ENCODE peak calls at places on chromosome 16, in ten cellular contexts. J, P, U, W, I, C, S, Y, R and V are unnamed samples.

GRCh38 chr16:85927326-85927725 is 28.4 kb downstream of the IRF8 start:
- DNase-seq in J (no peak), C (no peak), Y (no peak), R (no peak), U (no peak), P (no peak), S (no peak), W (no peak), I (no peak), V (no peak)

GRCh38 chr16:17510532-17510931 is 39.8 kb upstream of the XYLT1 start:
- DNase-seq in Y (no peak), C (no peak), P (no peak), U (no peak), J (no peak), S (no peak), R (no peak), W (no peak), I (no peak), V (no peak)

GRCh38 chr16:50692999-50693781 is at the start of gene NOD2:
- DNase-seq in Y (no peak), J (no peak), P (no peak), W (peak), I (no peak), C (no peak), U (peak), S (no peak), R (no peak), V (peak)

GRCh38 chr16:24525970-24526559 is 13.3 kb upstream of the RBBP6 start:
- DNase-seq in I (no peak), R (peak), C (no peak), U (no peak), Y (no peak), P (no peak), W (no peak), J (no peak), S (peak), V (peak)

GRCh38 chr16:68893710-68894705 is 50.7 kb downstream of the TANGO6 start:
- DNase-seq in P (no peak), S (peak), Y (no peak), C (no peak), R (peak), I (no peak), W (no peak), U (no peak), J (peak), V (no peak)

GRCh38 chr16:57209780-57210179 is 23.7 kb downstream of the RSPRY1 start:
- DNase-seq in J (no peak), W (no peak), R (no peak), U (no peak), Y (no peak), P (no peak), C (no peak), S (no peak), I (no peak), V (no peak)

GRCh38 chr16:70701036-70701435 is 15.2 kb upstream of the MTSS2 start:
- DNase-seq in J (no peak), S (no peak), I (no peak), Y (no peak), R (no peak), W (no peak), C (no peak), P (no peak), U (no peak), V (no peak)

GRCh38 chr16:56107944-56108583 is 83.2 kb upstream of the GNAO1 start:
- DNase-seq in P (no peak), S (no peak), U (no peak), W (no peak), I (no peak), R (no peak), Y (no peak), J (no peak), C (peak), V (no peak)

GRCh38 chr16:69930117-69930776 is 20.9 kb upstream of the CLEC18A start:
- DNase-seq in I (no peak), P (no peak), W (no peak), C (no peak), S (peak), J (peak), R (peak), Y (no peak), U (peak), V (peak)

GRCh38 chr16:49737541-49737940 is 118.4 kb downstream of the ZNF423 start:
- DNase-seq in P (no peak), S (no peak), Y (no peak), C (no peak), R (no peak), J (no peak), W (no peak), U (no peak), I (no peak), V (no peak)

GRCh38 chr16:79845006-79845733 is 244.6 kb upstream of the MAF start:
- DNase-seq in I (peak), J (no peak), U (no peak), Y (no peak), S (no peak), W (no peak), P (no peak), R (no peak), C (no peak), V (no peak)

GRCh38 chr16:58511933-58512815 is 3.1 kb upstream of the SETD6 start:
- DNase-seq in J (peak), U (peak), S (peak), Y (peak), W (peak), I (no peak), R (peak), P (peak), C (peak), V (peak)

GRCh38 chr16:9821331-9821730 is 360.9 kb downstream of the GRIN2A start:
- DNase-seq in W (no peak), P (no peak), I (no peak), S (no peak), R (no peak), U (no peak), J (no peak), Y (no peak), C (no peak), V (no peak)

GRCh38 chr16:60259956-60260355 is 1525.8 kb upstream of the GOT2 start:
- DNase-seq in C (no peak), S (no peak), P (no peak), W (no peak), Y (no peak), R (no peak), J (no peak), U (no peak), I (no peak), V (no peak)

GRCh38 chr16:15950167-15950854 is 895 bp downstream of the ABCC1 start:
- DNase-seq in W (no peak), P (peak), U (peak), Y (no peak), I (no peak), C (no peak), J (peak), S (no peak), R (peak), V (peak)

DNA sequence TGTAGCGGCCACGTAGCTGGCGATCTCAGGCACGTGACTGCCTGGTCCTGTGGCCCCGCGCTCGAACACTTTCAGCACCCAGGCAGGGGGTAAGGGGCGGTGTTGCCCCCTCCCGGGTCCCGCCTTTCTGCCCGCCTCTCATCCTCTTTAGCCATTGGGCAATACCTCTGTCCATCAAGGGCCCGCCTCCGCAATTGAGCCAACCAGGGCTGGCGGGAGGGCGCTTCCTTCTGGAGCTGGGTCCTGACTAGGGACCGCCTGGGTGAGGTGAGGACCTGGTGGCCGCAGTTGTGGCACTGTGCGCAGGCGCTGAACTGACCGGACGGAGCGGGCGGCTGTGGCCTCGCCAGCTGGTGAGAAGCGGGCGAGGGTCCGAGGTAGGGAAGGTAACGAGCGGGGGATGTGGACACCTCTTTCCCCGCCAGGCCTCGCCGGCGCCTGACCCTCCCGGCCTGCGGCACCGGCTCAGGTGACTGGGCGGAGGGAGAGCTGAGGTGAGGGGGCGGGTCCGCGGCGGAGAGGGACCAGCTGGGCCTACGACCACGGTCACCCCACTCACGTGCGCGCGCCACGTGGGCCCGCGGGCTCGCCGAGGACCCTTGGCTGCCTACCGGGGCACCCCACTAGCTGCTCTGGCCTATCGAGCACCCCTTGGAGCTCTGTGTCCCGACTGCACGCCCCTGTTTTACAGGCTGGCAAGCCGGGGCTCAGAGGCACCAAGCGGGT is at the start of gene PDP2:
- DNase-seq in R (peak), S (peak), W (peak), Y (peak), C (peak), P (peak), U (peak), J (peak), I (peak), V (peak)
- TF ChIP-seq POLR2A in R (peak), S (no peak), W (peak), Y (peak), C (no peak), P (peak), U (peak), J (peak), I (peak), V (no peak)

GRCh38 chr16:1907226-1907849 is 10.9 kb downstream of the HS3ST6 start:
- DNase-seq in S (no peak), W (no peak), U (no peak), C (no peak), J (no peak), R (no peak), Y (no peak), I (no peak), P (no peak), V (no peak)

GRCh38 chr16:1908983-1909382 is 9.2 kb downstream of the HS3ST6 start:
- DNase-seq in W (no peak), R (no peak), P (no peak), C (no peak), J (no peak), U (no peak), S (no peak), Y (no peak), I (no peak), V (no peak)

GRCh38 chr16:1906846-1907165 is 11.4 kb downstream of the HS3ST6 start:
- DNase-seq in U (no peak), C (no peak), P (no peak), Y (no peak), W (no peak), J (no peak), R (no peak), S (no peak), I (no peak), V (no peak)

GRCh38 chr16:1909661-1910231 is 8.5 kb downstream of the HS3ST6 start:
- DNase-seq in U (peak), J (peak), P (no peak), W (no peak), S (no peak), I (no peak), Y (no peak), R (no peak), C (no peak), V (no peak)

DNA sequence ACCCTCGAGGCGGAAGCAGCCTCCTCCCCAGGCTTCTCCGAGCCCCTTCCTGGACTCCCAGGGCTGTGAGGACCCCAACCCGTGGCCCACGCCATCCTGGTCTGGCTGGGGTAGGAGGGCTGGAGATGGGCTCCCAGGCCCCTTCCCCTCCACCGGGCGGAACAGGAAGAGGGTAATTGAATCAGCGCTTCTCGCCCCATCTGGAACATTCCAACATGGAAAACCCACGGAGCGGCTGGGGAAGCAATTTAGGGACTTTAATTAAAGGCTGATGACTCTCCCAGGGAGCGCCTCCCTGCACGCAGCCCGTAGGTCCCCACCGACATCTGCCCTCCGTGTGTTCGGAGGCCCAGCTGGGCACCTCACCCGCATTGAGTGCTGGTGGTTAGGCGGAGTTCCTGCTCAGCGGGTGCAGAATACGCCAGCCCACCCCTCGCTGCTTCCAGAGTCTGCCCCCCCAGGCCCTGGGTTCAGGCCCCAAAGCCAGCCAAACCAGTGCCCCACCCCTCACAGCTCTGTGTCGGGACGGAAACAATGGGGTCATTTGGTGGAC is 10.1 kb downstream of the HS3ST6 start:
- DNase-seq in W (no peak), I (no peak), P (no peak), Y (no peak), C (no peak), R (no peak), J (no peak), S (no peak), U (no peak), V (no peak)
- TF ChIP-seq EP300 in W (no peak), I (no peak), P (no peak), Y (no peak), C (no peak), R (no peak), J (no peak), S (no peak), U (no peak), V (no peak)

DNA sequence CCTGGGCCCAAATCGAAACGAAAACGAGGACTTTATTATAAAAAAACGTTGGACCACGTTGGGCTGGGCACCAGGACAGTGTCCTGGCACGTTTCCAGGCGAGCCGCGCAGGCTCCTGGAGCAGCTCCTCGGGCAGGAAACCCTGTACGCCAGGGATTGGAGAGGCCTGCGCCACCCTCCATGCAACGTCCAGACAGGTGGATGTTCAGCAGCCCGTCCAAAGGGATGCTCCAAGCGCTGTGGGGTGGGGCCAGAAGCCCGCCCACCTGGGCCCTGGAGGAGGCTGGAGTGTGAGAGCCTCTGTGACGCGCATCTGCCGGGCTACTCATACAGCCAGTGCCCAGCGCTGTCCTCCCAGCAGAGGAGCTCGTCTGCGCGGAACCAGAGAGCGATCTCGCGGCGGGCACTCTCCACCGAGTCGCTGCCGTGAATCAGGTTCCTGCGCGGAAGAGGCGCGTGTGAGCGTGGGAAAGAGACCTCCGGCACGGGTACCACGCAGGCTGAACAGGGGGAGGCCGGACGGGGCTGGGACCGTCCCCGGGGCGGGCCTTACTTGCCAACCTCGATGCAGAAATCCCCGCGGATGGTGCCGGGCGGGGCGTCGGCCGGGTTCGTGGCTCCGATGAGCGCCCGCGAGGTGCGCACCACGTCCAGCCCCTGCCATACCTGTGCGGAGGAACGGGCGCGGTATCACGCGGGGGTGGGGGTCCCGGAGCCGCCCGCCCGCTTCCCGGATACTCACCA is 843 bp downstream of the NME3 start:
- DNase-seq in Y (no peak), U (peak), J (peak), I (no peak), S (no peak), C (no peak), P (peak), W (peak), R (no peak), V (peak)
- TF ChIP-seq POLR2AphosphoS5 in Y (peak), U (no peak), J (peak), I (peak), S (no peak), C (peak), P (peak), W (no peak), R (no peak), V (peak)

GRCh38 chr16:87854053-87854906 is 15.0 kb downstream of the SLC7A5 start:
- DNase-seq in J (peak), U (peak), P (no peak), R (peak), C (no peak), I (no peak), W (peak), Y (no peak), S (no peak), V (no peak)
- TF ChIP-seq POLR2A in J (no peak), U (no peak), P (no peak), R (peak), C (no peak), I (no peak), W (no peak), Y (no peak), S (no peak), V (no peak)